ENCODE peak calls at places on chromosomes 6 and 20, in seven cellular contexts. S, D, V, C, W, H and J are unnamed samples.
A peak's percentile ranks its signal among the peaks of the same experiment; 100 is the strongest.

GRCh38 chr6:35034411-35035171 is 106.5 kb downstream of the TCP11 start:
- DNase-seq in V (peak; percentile 73), S (peak; percentile 68), D (no peak), H (no peak), W (no peak), C (no peak), J (peak; percentile 85)

GRCh38 chr6:7338031-7338430 is 25.0 kb upstream of the SSR1 start:
- DNase-seq in S (peak; percentile 51), H (no peak), C (no peak), W (no peak), V (no peak), D (no peak), J (no peak)

GRCh38 chr6:85660181-85660611 is 17.5 kb upstream of the SYNCRIP start:
- DNase-seq in D (no peak), C (no peak), H (peak; percentile 93), V (no peak), W (peak; percentile 57), S (peak; percentile 98), J (no peak)

GRCh38 chr6:36627801-36628246 is 33.7 kb downstream of the SRSF3 start:
- DNase-seq in C (no peak), S (peak; percentile 51), V (peak; percentile 45), D (no peak), H (peak; percentile 93), W (no peak), J (peak; percentile 87)

GRCh38 chr6:108921547-108922331 is 73.5 kb downstream of the ARMC2 start:
- DNase-seq in V (no peak), H (no peak), W (no peak), D (no peak), S (peak; percentile 71), C (no peak), J (no peak)

GRCh38 chr20:20207291-20207690 is 155.0 kb downstream of the CFAP61 start:
- DNase-seq in C (no peak), D (no peak), H (no peak), W (no peak), V (no peak), S (no peak), J (no peak)

GRCh38 chr6:15066433-15067337 is 179.2 kb upstream of the JARID2 start:
- DNase-seq in S (peak; percentile 88), H (peak; percentile 93), V (no peak), W (no peak), D (peak; percentile 94), C (no peak), J (peak; percentile 79)

GRCh38 chr6:23419046-23419445 is 707.0 kb upstream of the NRSN1 start:
- DNase-seq in D (no peak), S (no peak), C (no peak), V (no peak), H (no peak), W (no peak), J (no peak)

GRCh38 chr20:32582659-32583580 is 2.2 kb downstream of the NOL4L start:
- DNase-seq in S (peak; percentile 48), H (peak; percentile 39), C (peak; percentile 67), D (peak; percentile 35), V (no peak), W (no peak), J (no peak)

GRCh38 chr6:35036828-35037095 is 104.4 kb downstream of the TCP11 start:
- DNase-seq in V (no peak), S (no peak), C (no peak), H (no peak), W (no peak), D (no peak), J (no peak)

GRCh38 chr6:106084106-106084963 is 1.8 kb upstream of the PRDM1 start:
- DNase-seq in S (peak; percentile 90), V (no peak), D (peak; percentile 87), W (peak; percentile 91), C (no peak), H (peak; percentile 90), J (no peak)

GRCh38 chr6:362924-363249 is 28.7 kb upstream of the IRF4 start:
- DNase-seq in D (no peak), S (no peak), V (no peak), H (no peak), W (no peak), C (no peak), J (peak; percentile 13)

DNA sequence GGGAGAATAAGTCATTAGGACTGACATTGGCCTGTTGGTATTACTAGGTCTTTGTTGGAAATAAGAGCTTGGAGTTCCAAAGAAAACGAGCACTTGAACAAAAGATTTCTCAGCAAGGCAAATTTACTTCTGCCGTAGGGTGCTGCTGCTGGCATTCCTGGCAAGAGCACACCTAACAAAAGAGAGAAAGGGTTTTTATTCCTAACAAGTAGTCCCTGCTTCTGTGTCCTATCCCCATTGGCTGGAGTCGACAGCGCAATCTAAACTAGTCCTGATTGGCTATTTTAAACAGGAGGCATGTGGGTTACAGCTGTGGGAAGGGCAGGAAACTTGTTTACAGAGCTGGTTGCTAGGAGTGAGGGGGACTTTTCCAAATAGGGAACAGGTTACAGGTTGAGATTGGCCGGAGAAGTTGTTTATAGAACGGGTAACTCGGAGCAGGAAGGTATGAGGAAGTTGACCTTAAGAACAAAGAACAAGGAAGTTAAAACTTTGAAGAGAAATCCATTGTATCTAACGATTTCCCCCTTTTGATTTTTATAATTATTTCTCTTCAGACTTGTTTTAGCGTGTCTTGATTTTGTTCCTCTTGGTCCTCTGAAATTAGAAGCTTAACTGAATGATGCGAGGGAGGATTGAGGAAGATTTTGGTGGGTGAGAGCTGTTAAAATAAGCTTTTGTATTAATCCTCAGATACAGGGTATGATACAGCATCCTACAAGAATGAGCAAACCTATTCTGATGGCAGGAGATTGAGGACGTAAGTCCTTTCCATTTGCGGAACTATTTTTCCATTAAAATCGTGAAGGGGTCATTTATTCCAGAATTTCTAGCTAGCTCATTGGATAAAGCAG is 3.4 kb upstream of the ZNFX1 start:
- DNase-seq in V (no peak), W (no peak), C (no peak), S (peak; percentile 31), H (peak; percentile 92), D (peak; percentile 73), J (no peak)
- H3K4me3 ChIP-seq in V (no peak overlapping the region), W (peak overlapping the region; percentile 2), C (peak overlapping the region; percentile 53), S (peak overlapping the region; percentile 96), H (peak overlapping the region; percentile 99), D (peak overlapping the region; percentile 50), J (no peak overlapping the region)

DNA sequence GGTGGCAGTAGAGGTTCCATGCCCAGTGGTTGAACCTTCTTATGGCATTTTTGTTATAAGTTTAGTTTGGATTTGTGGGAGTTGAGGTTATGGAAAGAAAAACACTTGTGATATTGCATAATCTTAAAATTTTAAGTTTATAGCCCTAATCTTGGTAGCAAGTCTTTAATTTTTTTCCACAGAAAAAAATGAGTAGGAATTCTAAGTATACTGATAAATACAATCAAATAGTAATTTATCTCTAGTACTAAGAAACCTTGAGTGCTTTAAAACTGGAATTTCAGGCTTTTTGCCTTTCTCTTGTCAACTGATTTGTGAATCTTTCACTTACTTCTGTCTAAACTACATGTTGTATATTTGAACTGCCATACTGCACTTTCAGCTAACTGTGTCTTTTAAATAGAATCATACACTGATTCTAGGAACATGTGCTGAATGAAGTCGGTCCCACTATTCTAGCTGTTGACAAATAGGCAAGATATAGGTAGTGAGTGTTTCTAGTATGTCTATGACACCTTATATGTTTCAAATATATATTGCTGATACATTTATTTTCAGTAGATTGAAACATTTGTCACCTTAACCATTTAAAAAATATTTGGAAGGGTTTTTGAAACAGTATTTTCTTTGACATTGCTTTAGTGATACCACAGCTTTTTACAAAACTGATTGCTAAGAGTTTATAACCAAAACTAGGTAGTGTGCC is 2.4 kb downstream of the PARD6B start:
- DNase-seq in V (no peak), S (no peak), D (no peak), H (no peak), C (no peak), W (no peak), J (no peak)
- H3K4me3 ChIP-seq in V (no peak overlapping the region), S (no peak overlapping the region), D (no peak overlapping the region), H (no peak overlapping the region), C (no peak overlapping the region), W (peak overlapping the region; percentile 78), J (no peak overlapping the region)

DNA sequence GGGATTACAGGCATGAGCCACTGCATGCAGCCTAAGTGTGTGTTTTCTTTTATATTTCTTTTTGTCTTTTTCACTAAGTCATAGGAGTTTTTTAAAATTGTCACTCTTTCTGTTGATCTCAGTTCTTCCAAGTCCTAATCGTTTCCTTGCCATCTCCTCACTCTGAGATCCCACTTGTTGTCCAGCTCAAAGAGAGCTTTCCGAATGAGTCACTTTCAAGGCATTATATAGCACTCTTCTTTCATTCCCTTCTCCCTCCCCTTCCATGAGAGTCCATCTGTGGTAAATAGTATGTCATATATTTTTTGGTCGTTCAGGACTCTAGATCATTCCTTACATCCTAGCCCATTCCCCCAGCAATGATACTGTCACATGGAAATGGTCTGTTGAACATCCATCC is 4.3 kb downstream of the VAPB start:
- DNase-seq in D (no peak), C (no peak), S (peak; percentile 81), V (no peak), H (peak; percentile 84), W (no peak), J (no peak)
- H3K4me3 ChIP-seq in D (no peak overlapping the region), C (no peak overlapping the region), S (no peak overlapping the region), V (no peak overlapping the region), H (no peak overlapping the region), W (no peak overlapping the region), J (no peak overlapping the region)

GRCh38 chr20:46709055-46709458 is 392 bp upstream of the SLC2A10 start:
- DNase-seq in D (no peak), W (no peak), C (no peak), V (no peak), S (peak; percentile 26), H (no peak), J (no peak)
- H3K4me3 ChIP-seq in D (no peak overlapping the region), W (peak overlapping the region; percentile 59), C (peak overlapping the region; percentile 49), V (peak overlapping the region; percentile 80), S (peak overlapping the region; percentile 86), H (peak overlapping the region; percentile 89), J (peak overlapping the region; percentile 81)

GRCh38 chr6:165842291-165842936 is 179.4 kb upstream of the PDE10A start:
- DNase-seq in H (no peak), S (no peak), W (no peak), C (no peak), D (no peak), V (no peak), J (no peak)
- H3K4me3 ChIP-seq in H (no peak overlapping the region), S (no peak overlapping the region), W (no peak overlapping the region), C (no peak overlapping the region), D (no peak overlapping the region), V (no peak overlapping the region), J (no peak overlapping the region)

GRCh38 chr20:15992564-15992963 is 580.7 kb downstream of the KIF16B start:
- DNase-seq in D (no peak), W (peak; percentile 9), S (no peak), H (no peak), C (no peak), V (no peak), J (no peak)

GRCh38 chr20:15986690-15987089 is 586.6 kb downstream of the KIF16B start:
- DNase-seq in D (no peak), V (no peak), S (no peak), H (no peak), W (no peak), C (no peak), J (no peak)

GRCh38 chr20:15991279-15991678 is 582.0 kb downstream of the KIF16B start:
- DNase-seq in D (no peak), S (no peak), C (no peak), V (no peak), W (no peak), H (no peak), J (no peak)
- H3K4me3 ChIP-seq in D (no peak overlapping the region), S (no peak overlapping the region), C (no peak overlapping the region), V (no peak overlapping the region), W (no peak overlapping the region), H (no peak overlapping the region), J (no peak overlapping the region)

GRCh38 chr20:24032412-24032898 is 43.9 kb upstream of the GGTLC1 start:
- DNase-seq in C (no peak), S (no peak), D (no peak), W (no peak), V (no peak), H (no peak), J (no peak)

GRCh38 chr20:24033151-24033550 is 44.6 kb upstream of the GGTLC1 start:
- DNase-seq in H (no peak), V (no peak), S (no peak), D (no peak), C (no peak), W (no peak), J (no peak)

GRCh38 chr20:24027229-24027628 is 38.6 kb upstream of the GGTLC1 start:
- DNase-seq in D (no peak), H (no peak), S (peak; percentile 4), C (no peak), W (no peak), V (peak; percentile 34), J (peak; percentile 79)
- H3K4me3 ChIP-seq in D (no peak overlapping the region), H (no peak overlapping the region), S (no peak overlapping the region), C (peak overlapping the region; percentile 40), W (no peak overlapping the region), V (no peak overlapping the region), J (no peak overlapping the region)